ENCODE peak calls at places on chromosomes 2 and 18, in four cellular contexts. N is GM23248, V is neural progenitor cell, P is MM.1S. J is an unnamed sample.

GRCh38 chr2:105798595-105798994 is 53.9 kb downstream of the NCK2 start:
- DNase-seq in N (no peak), V (no peak), P (peak; percentile 61), J (peak; percentile 69)

GRCh38 chr2:35410431-35411061 is 945.0 kb upstream of the CRIM1 start:
- DNase-seq in N (peak; percentile 63), V (peak; percentile 75), P (peak; percentile 66), J (peak; percentile 59)

GRCh38 chr2:234206738-234207137 is 156.2 kb downstream of the SPP2 start:
- DNase-seq in N (no peak), V (no peak), P (no peak), J (no peak)

GRCh38 chr18:8586956-8587355 is 22.3 kb upstream of the RAB12 start:
- DNase-seq in N (no peak), V (no peak), P (no peak), J (no peak)

GRCh38 chr2:131410173-131410572 is 46.2 kb upstream of the RAB6D start:
- DNase-seq in N (no peak), V (no peak), P (no peak), J (no peak)

GRCh38 chr2:65278450-65279030 is 50.9 kb downstream of the ACTR2 start:
- DNase-seq in N (no peak), V (no peak), P (no peak), J (no peak)

GRCh38 chr2:102891261-102891660 is 129.4 kb downstream of the TMEM182 start:
- DNase-seq in N (peak; percentile 36), V (no peak), P (no peak), J (no peak)

GRCh38 chr2:218876562-218877219 is 4.0 kb upstream of the WNT10A start:
- DNase-seq in N (peak; percentile 64), V (peak; percentile 80), P (peak; percentile 70), J (peak; percentile 73)

GRCh38 chr2:143581134-143581533 is 451.9 kb downstream of the ARHGAP15 start:
- DNase-seq in N (no peak), V (no peak), P (no peak), J (no peak)

GRCh38 chr2:45178359-45178758 is 169.1 kb upstream of the SIX2 start:
- DNase-seq in N (peak; percentile 76), V (no peak), P (no peak), J (peak; percentile 44)

GRCh38 chr18:12408247-12408869 is 629 bp downstream of the PRELID3A start:
- DNase-seq in N (peak; percentile 53), V (no peak), P (peak; percentile 6), J (peak; percentile 57)

GRCh38 chr2:179854891-179855290 is 6.5 kb downstream of the ZNF385B start:
- DNase-seq in N (no peak), V (no peak), P (no peak), J (no peak)

GRCh38 chr2:15120578-15120977 is 440.6 kb downstream of the NBAS start:
- DNase-seq in N (no peak), V (no peak), P (no peak), J (no peak)

GRCh38 chr18:23479829-23480505 is 23.3 kb upstream of the RMC1 start:
- DNase-seq in N (no peak), V (no peak), P (no peak), J (peak; percentile 48)

GRCh38 chr2:136310005-136310495 is 192.1 kb upstream of the CXCR4 start:
- DNase-seq in N (no peak), V (no peak), P (no peak), J (no peak)

GRCh38 chr2:8642332-8643078 is 39.4 kb upstream of the ID2 start:
- DNase-seq in N (no peak), V (peak; percentile 59), P (no peak), J (no peak)

GRCh38 chr18:26487437-26487836 is 60.9 kb downstream of the KCTD1 start:
- DNase-seq in N (peak; percentile 62), V (no peak), P (no peak), J (no peak)

GRCh38 chr18:9750112-9750511 is 42.0 kb downstream of the RAB31 start:
- DNase-seq in N (no peak), V (no peak), P (no peak), J (no peak)

GRCh38 chr2:159659474-159659873 is 43.1 kb upstream of the BAZ2B start:
- DNase-seq in N (no peak), V (no peak), P (no peak), J (no peak)

GRCh38 chr2:43634604-43635306 is 2.3 kb upstream of the PLEKHH2 start:
- DNase-seq in N (peak; percentile 83), V (no peak), P (no peak), J (peak; percentile 35)

GRCh38 chr2:189022002-189022401 is 47.8 kb downstream of the COL3A1 start:
- DNase-seq in N (peak; percentile 95), V (no peak), P (no peak), J (no peak)

GRCh38 chr2:140355481-140356090 is 1575.4 kb upstream of the NXPH2 start:
- DNase-seq in N (no peak), V (no peak), P (no peak), J (no peak)

GRCh38 chr2:140354544-140354943 is 1574.4 kb upstream of the NXPH2 start:
- DNase-seq in N (no peak), V (peak; percentile 6), P (no peak), J (no peak)

GRCh38 chr2:140351692-140352091 is 1571.5 kb upstream of the NXPH2 start:
- DNase-seq in N (no peak), V (no peak), P (no peak), J (no peak)

GRCh38 chr2:140356697-140357096 is 1576.5 kb upstream of the NXPH2 start:
- DNase-seq in N (no peak), V (no peak), P (no peak), J (no peak)

DNA sequence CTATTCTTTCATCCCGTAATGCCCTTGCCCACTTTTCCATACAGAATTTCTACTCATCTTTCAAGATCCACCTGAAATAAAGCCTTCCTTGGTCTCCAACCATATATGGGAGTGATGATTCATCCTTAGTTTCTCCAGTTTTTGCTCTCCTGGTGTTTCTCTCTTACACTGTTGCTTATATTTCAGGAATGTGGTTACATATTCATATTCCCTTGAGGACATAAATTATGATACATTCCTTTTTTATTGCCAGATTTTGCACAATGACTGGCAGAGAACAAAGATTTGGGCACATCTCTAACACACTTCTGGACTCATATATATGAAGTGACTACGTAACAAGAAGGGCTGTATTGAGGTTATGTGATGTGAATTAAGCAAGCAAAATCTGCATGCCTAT is 1573.4 kb upstream of the NXPH2 start:
- DNase-seq in N (peak; percentile 43), V (no peak), P (no peak), J (no peak)
- TF ChIP-seq EZH2phosphoT487 in N (no peak), V (no peak), P (no peak), J (no peak)

GRCh38 chr18:76363451-76364120 is 131.5 kb downstream of the ZNF516 start:
- DNase-seq in N (peak; percentile 52), V (no peak), P (no peak), J (no peak)

GRCh38 chr18:76358774-76359173 is 136.3 kb downstream of the ZNF516 start:
- DNase-seq in N (no peak), V (no peak), P (no peak), J (no peak)

GRCh38 chr18:76364282-76365259 is 130.5 kb downstream of the ZNF516 start:
- DNase-seq in N (no peak), V (no peak), P (peak; percentile 46), J (no peak)

GRCh38 chr18:76359909-76360308 is 135.1 kb downstream of the ZNF516 start:
- DNase-seq in N (no peak), V (no peak), P (no peak), J (no peak)

GRCh38 chr18:76361219-76361618 is 133.8 kb downstream of the ZNF516 start:
- DNase-seq in N (no peak), V (no peak), P (no peak), J (no peak)
- TF ChIP-seq EZH2phosphoT487 in N (no peak), V (no peak), P (no peak), J (no peak)

GRCh38 chr2:2763351-2763997 is 432.4 kb upstream of the MYT1L start:
- DNase-seq in N (no peak), V (no peak), P (no peak), J (no peak)
- TF ChIP-seq EZH2phosphoT487 in N (no peak), V (no peak), P (no peak), J (no peak)

GRCh38 chr2:199195893-199196502 is 261.7 kb downstream of the SATB2 start:
- DNase-seq in N (no peak), V (no peak), P (no peak), J (no peak)
- TF ChIP-seq EZH2phosphoT487 in N (no peak), V (no peak), P (no peak), J (no peak)

GRCh38 chr2:10323535-10323934 is 20.8 kb downstream of the HPCAL1 start:
- DNase-seq in N (no peak), V (no peak), P (no peak), J (no peak)
- TF ChIP-seq EZH2phosphoT487 in N (no peak), V (no peak), P (no peak), J (no peak)

GRCh38 chr18:48547456-48548403 is 8.9 kb downstream of the CTIF start:
- DNase-seq in N (peak; percentile 96), V (no peak), P (no peak), J (no peak)
- TF ChIP-seq EZH2phosphoT487 in N (no peak), V (no peak), P (no peak), J (no peak)

GRCh38 chr2:82839046-82839445 is 1620.0 kb downstream of the SUCLG1 start:
- DNase-seq in N (no peak), V (no peak), P (no peak), J (no peak)

GRCh38 chr2:82834893-82835292 is 1624.2 kb downstream of the SUCLG1 start:
- DNase-seq in N (no peak), V (no peak), P (no peak), J (no peak)

DNA sequence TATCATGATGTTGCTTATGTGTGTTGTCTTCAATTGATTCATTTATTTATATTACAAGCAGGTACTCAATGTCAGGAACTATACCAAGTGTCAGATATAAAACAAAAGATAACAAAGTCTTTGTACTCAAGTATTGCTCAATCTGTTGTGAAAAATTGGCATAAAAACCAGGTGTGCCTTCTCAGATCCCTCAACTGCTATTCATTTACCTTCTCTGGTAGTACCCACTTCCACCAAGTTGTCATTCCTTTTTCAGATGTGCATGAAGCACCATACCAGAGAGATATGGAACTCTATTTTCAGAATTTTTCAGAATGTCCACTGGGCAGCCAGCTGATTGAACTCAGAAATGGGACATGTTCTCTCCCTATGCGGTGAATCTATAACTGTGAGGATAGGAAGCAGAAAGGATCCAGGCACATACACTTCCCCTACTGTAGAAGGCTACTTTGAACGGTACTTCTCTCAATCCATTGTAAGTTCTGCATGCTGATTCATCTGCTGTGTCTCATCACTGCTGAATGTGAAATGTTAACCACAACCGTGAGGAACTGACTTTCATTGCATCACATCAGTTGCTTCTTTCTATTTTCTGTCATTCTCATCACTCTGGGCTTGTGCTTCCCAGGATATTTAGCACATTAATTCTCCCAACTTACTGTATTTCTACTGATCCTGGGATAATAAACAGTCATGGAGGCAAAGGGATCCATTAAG is 1621.3 kb downstream of the SUCLG1 start:
- DNase-seq in N (peak; percentile 30), V (no peak), P (no peak), J (no peak)
- TF ChIP-seq EZH2phosphoT487 in N (no peak), V (no peak), P (no peak), J (no peak)

DNA sequence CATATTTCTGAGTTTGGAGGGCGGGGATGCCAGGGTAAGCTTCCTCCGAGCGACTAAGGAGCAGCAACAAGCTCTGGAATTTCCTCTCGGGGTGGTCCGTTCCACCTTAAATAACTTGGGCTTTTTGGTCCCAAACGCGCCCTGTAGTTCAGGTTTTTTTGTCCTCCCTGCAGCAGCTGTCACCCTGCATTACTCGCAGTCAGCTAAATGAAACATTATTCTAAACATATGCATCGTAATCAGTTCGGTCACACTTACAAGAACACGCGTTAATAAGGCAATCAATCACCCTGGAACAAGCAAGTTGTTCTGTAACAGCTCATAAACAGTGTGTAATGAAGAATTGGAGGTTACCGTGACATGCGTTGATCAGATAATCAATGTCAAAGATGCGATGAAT is 8.3 kb downstream of the EVX2 start:
- DNase-seq in N (no peak), V (peak; percentile 73), P (no peak), J (no peak)
- TF ChIP-seq EZH2phosphoT487 in N (peak; percentile 12), V (no peak), P (no peak), J (no peak)